ENCODE peak calls at places on chromosomes 4 and X, in seven cellular contexts. K is H9, Y is breast epithelium, J is heart right ventricle, I is uterus, N is RWPE1, R is ascending aorta. H is an unnamed sample.

GRCh38 chr4:168584321-168584771 is 87.5 kb downstream of the PALLD start:
- DNase-seq in N (no peak), Y (no peak), K (no peak), I (no peak), J (no peak), R (no peak), H (no peak)

GRCh38 chrX:129755779-129756650 is 17.2 kb downstream of the XPNPEP2 start:
- DNase-seq in Y (no peak), K (peak), J (no peak), R (no peak), N (no peak), I (no peak), H (no peak)

GRCh38 chr4:123561525-123561924 is 164.9 kb downstream of the SPRY1 start:
- DNase-seq in I (no peak), Y (no peak), K (no peak), J (no peak), N (no peak), R (no peak), H (no peak)

GRCh38 chr4:139562067-139562684 is 6.2 kb upstream of the SETD7 start:
- DNase-seq in R (no peak), J (no peak), K (no peak), N (no peak), Y (no peak), I (no peak), H (no peak)

GRCh38 chr4:101191302-101192098 is 155.8 kb downstream of the PPP3CA start:
- DNase-seq in Y (peak), I (peak), J (peak), K (peak), N (no peak), R (peak), H (no peak)

GRCh38 chrX:38917954-38918353 is 116.7 kb downstream of the MID1IP1 start:
- DNase-seq in Y (no peak), I (no peak), R (no peak), N (no peak), K (no peak), J (no peak), H (no peak)

GRCh38 chr4:185888676-185889075 is 76.7 kb upstream of the SORBS2 start:
- DNase-seq in R (no peak), I (no peak), N (no peak), K (no peak), J (no peak), Y (no peak), H (no peak)

GRCh38 chr4:114464873-114465272 is 133.7 kb upstream of the UGT8 start:
- DNase-seq in R (no peak), K (no peak), I (no peak), N (no peak), J (no peak), Y (no peak), H (no peak)

GRCh38 chrX:1246816-1247215 is 21.8 kb upstream of the CSF2RA start:
- DNase-seq in K (peak), Y (peak), J (peak), R (no peak), N (peak), I (peak), H (peak)

GRCh38 chr4:72701987-72702819 is 133.2 kb upstream of the ADAMTS3 start:
- DNase-seq in I (no peak), R (no peak), K (no peak), N (peak), Y (no peak), J (no peak), H (no peak)

GRCh38 chrX:75609361-75609760 is 86.5 kb upstream of the ZDHHC15 start:
- DNase-seq in R (no peak), Y (no peak), K (peak), J (no peak), I (no peak), N (no peak), H (no peak)

GRCh38 chr4:169033660-169034059 is 23.6 kb upstream of the CBR4 start:
- DNase-seq in N (peak), K (peak), J (peak), I (no peak), R (no peak), Y (no peak), H (no peak)

GRCh38 chrX:12956704-12957541 is 18.0 kb upstream of the TMSB4X start:
- DNase-seq in I (no peak), J (no peak), N (peak), Y (no peak), R (no peak), K (no peak), H (peak)

GRCh38 chr4:139861471-139861870 is 195.9 kb downstream of the MGST2 start:
- DNase-seq in J (no peak), N (no peak), Y (no peak), I (no peak), K (no peak), R (no peak), H (no peak)

GRCh38 chr4:53601251-53601764 is 10.0 kb upstream of the LNX1 start:
- DNase-seq in Y (peak), I (no peak), K (peak), N (no peak), J (peak), R (no peak), H (no peak)

GRCh38 chrX:53320543-53321215 is 39.3 kb upstream of the IQSEC2 start:
- DNase-seq in K (no peak), J (peak), Y (no peak), N (no peak), I (no peak), R (no peak), H (no peak)

GRCh38 chr4:5041609-5042234 is 9.6 kb upstream of the STK32B start:
- DNase-seq in I (no peak), N (no peak), Y (no peak), J (no peak), K (no peak), R (no peak), H (no peak)

GRCh38 chr4:42824278-42824977 is 68.1 kb upstream of the GRXCR1 start:
- DNase-seq in R (no peak), N (no peak), Y (no peak), K (no peak), I (no peak), J (no peak), H (no peak)

GRCh38 chr4:139030614-139031235 is 15.1 kb downstream of the NOCT start:
- DNase-seq in N (peak), R (no peak), K (peak), I (peak), Y (peak), J (no peak), H (peak)

GRCh38 chr4:173371292-173372192 is 788 bp downstream of the SAP30 start:
- DNase-seq in N (peak), J (peak), K (peak), I (peak), Y (peak), R (no peak), H (peak)

GRCh38 chr4:173370130-173370476 is 651 bp upstream of the SAP30 start:
- DNase-seq in Y (peak), J (peak), R (peak), I (peak), K (no peak), N (no peak), H (peak)

GRCh38 chr4:173367285-173367684 is 3.5 kb upstream of the SAP30 start:
- DNase-seq in Y (no peak), I (no peak), N (no peak), K (no peak), R (no peak), J (no peak), H (no peak)

GRCh38 chr4:173367946-173368345 is 2.8 kb upstream of the SAP30 start:
- DNase-seq in N (no peak), Y (no peak), J (no peak), I (no peak), R (no peak), K (no peak), H (no peak)

DNA sequence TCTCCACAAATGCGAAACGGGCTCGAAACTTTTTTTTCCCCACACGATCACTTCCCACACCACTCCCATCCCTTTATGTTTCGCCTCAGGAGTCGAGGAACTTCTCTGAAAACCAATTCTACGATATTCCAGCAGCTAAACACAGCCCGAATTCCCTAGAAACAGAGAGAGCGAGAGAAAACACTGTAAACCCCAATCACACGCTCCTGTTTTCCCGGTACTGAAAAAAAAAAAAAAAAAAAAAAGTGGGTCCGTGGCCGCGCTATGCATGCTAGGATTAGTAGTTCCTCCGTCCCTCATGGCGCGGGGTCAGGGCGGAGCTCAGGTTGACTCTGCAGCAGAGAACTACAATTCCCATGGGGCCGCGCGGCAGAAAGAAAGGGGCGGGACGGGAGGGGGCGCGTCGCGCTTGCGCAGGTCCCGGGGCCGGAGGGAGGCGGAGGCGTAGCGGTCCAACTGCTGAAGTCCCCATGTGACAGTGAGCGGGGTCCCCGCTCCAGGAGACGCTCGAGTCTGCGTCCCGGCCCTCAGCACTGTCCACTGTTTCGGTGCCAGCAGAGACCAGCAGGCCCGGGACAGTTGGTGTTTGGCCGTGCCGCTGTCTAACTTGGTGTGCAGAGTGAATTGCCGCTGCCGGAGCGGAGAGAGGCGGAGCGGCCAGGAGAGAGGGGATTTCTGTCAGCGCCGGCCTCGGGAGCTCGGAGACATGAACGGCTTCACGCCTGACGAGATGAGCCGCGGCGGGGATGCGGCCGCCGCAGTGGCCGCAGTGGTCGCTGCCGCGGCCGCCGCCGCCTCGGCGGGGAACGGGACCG is at the start of gene SAP30:
- DNase-seq in K (peak), N (peak), I (peak), Y (peak), R (peak), J (peak), H (peak)
- H3K27ac ChIP-seq in K (peak), N (peak), I (peak), Y (peak), R (peak), J (peak), H (peak)

GRCh38 chr4:67699603-67700002 is 1.4 kb downstream of the UBA6 start:
- DNase-seq in R (no peak), J (no peak), Y (no peak), I (no peak), N (no peak), K (no peak), H (no peak)
- H3K27ac ChIP-seq in R (peak), J (no peak), Y (no peak), I (no peak), N (peak), K (no peak), H (no peak)

GRCh38 chrX:148385471-148385870 is 114.9 kb upstream of the AFF2 start:
- DNase-seq in K (no peak), R (no peak), J (no peak), N (no peak), I (no peak), Y (no peak), H (no peak)
- H3K27ac ChIP-seq in K (no peak), R (no peak), J (no peak), N (no peak), I (no peak), Y (no peak), H (no peak)

GRCh38 chr4:30808266-30808665 is 88.1 kb downstream of the PCDH7 start:
- DNase-seq in J (no peak), R (no peak), Y (no peak), K (no peak), N (no peak), I (no peak), H (no peak)
- H3K27ac ChIP-seq in J (no peak), R (no peak), Y (no peak), K (no peak), N (no peak), I (no peak), H (no peak)

GRCh38 chr4:179165862-179166261 is 1723.6 kb upstream of the AGA start:
- DNase-seq in K (no peak), I (no peak), R (no peak), N (no peak), Y (no peak), J (no peak), H (no peak)

GRCh38 chr4:179163147-179163546 is 1720.9 kb upstream of the AGA start:
- DNase-seq in I (no peak), N (no peak), J (no peak), R (no peak), Y (no peak), K (no peak), H (no peak)

GRCh38 chr4:179165339-179165738 is 1723.1 kb upstream of the AGA start:
- DNase-seq in I (no peak), J (no peak), R (no peak), Y (no peak), K (no peak), N (no peak), H (no peak)

GRCh38 chr4:179164642-179165338 is 1722.6 kb upstream of the AGA start:
- DNase-seq in N (no peak), J (no peak), Y (no peak), I (no peak), K (no peak), R (no peak), H (no peak)
- H3K27ac ChIP-seq in N (no peak), J (no peak), Y (no peak), I (no peak), K (peak), R (no peak), H (no peak)

GRCh38 chrX:25019707-25020390 is 4.1 kb upstream of the ARX start:
- DNase-seq in Y (no peak), R (no peak), J (no peak), N (no peak), I (no peak), K (no peak), H (no peak)
- H3K27ac ChIP-seq in Y (no peak), R (no peak), J (no peak), N (no peak), I (no peak), K (no peak), H (no peak)